ENCODE peak calls at places on chromosomes 11 and 22, in five cellular contexts. T is osteocyte, W is kidney epithelial cell, P is iPS DF 6.9, G is M059J. F is an unnamed sample.

GRCh38 chr22:48090332-48090672 is 1327.9 kb downstream of the TBC1D22A start:
- DNase-seq in T (no peak), W (no peak), P (no peak), G (no peak), F (no peak)

GRCh38 chr11:413120-414081 is 1.4 kb downstream of the SIGIRR start:
- DNase-seq in T (no peak), W (no peak), P (no peak), G (peak), F (no peak)

GRCh38 chr22:30375312-30375849 is 11.8 kb downstream of the RNF215 start:
- DNase-seq in T (no peak), W (no peak), P (no peak), G (no peak), F (no peak)

GRCh38 chr22:23065069-23065451 is 5.3 kb upstream of the GNAZ start:
- DNase-seq in T (peak), W (no peak), P (no peak), G (no peak), F (no peak)

GRCh38 chr11:120184946-120185677 is 25.7 kb upstream of the OAF start:
- DNase-seq in T (no peak), W (no peak), P (no peak), G (peak), F (no peak)

GRCh38 chr11:111796696-111797095 is 30.5 kb upstream of the PPP2R1B start:
- DNase-seq in T (no peak), W (no peak), P (no peak), G (no peak), F (no peak)

GRCh38 chr11:12026331-12027211 is 18.1 kb upstream of the DKK3 start:
- DNase-seq in T (no peak), W (no peak), P (no peak), G (no peak), F (no peak)

GRCh38 chr22:39291501-39291900 is 27.9 kb downstream of the RPL3 start:
- DNase-seq in T (no peak), W (no peak), P (no peak), G (no peak), F (no peak)

GRCh38 chr11:72762641-72763304 is 10.6 kb upstream of the ARAP1 start:
- DNase-seq in T (no peak), W (no peak), P (no peak), G (no peak), F (no peak)

GRCh38 chr11:61037694-61038093 is 64.6 kb upstream of the CD5 start:
- DNase-seq in T (no peak), W (no peak), P (no peak), G (peak), F (no peak)

GRCh38 chr11:120354068-120354467 is 17.9 kb downstream of the ARHGEF12 start:
- DNase-seq in T (no peak), W (no peak), P (no peak), G (peak), F (no peak)

GRCh38 chr11:17171916-17172315 is 35.9 kb downstream of the PIK3C2A start:
- DNase-seq in T (no peak), W (no peak), P (no peak), G (peak), F (no peak)

GRCh38 chr22:48721394-48721666 is 1106.3 kb downstream of the BRD1 start:
- DNase-seq in T (no peak), W (no peak), P (no peak), G (no peak), F (no peak)

GRCh38 chr11:131370090-131370751 is at the start of gene NTM:
- DNase-seq in T (no peak), W (no peak), P (no peak), G (no peak), F (peak)

GRCh38 chr22:49011769-49012598 is 815.7 kb downstream of the BRD1 start:
- DNase-seq in T (peak), W (no peak), P (no peak), G (no peak), F (no peak)

GRCh38 chr22:37905534-37906363 is at the start of gene MICALL1:
- DNase-seq in T (no peak), W (no peak), P (no peak), G (peak), F (peak)

GRCh38 chr22:46377566-46378498 is 42.3 kb downstream of the TRMU start:
- DNase-seq in T (no peak), W (peak), P (no peak), G (peak), F (no peak)

GRCh38 chr11:13276454-13276851 is 1.1 kb upstream of the BMAL1 start:
- DNase-seq in T (no peak), W (no peak), P (no peak), G (no peak), F (no peak)

GRCh38 chr22:41526802-41527799 is 17.2 kb downstream of the POLR3H start:
- DNase-seq in T (no peak), W (no peak), P (no peak), G (peak), F (peak)

GRCh38 chr11:61785837-61786402 is 6.5 kb downstream of the TMEM258 start:
- DNase-seq in T (no peak), W (no peak), P (no peak), G (no peak), F (no peak)

GRCh38 chr11:85196955-85197354 is 430.2 kb downstream of the DLG2 start:
- DNase-seq in T (no peak), W (no peak), P (no peak), G (no peak), F (no peak)

GRCh38 chr11:78573271-78574035 is 1.2 kb downstream of the NARS2 start:
- DNase-seq in T (no peak), W (no peak), P (no peak), G (no peak), F (no peak)

GRCh38 chr11:76159303-76159937 is 46.9 kb downstream of the WNT11 start:
- DNase-seq in T (no peak), W (no peak), P (no peak), G (no peak), F (no peak)

GRCh38 chr11:34749666-34750659 is 129.1 kb downstream of the EHF start:
- DNase-seq in T (no peak), W (peak), P (no peak), G (peak), F (peak)

GRCh38 chr22:46780453-46780852 is 18.0 kb downstream of the TBC1D22A start:
- DNase-seq in T (no peak), W (no peak), P (no peak), G (no peak), F (no peak)

GRCh38 chr11:74583024-74583624 is 9.3 kb upstream of the POLD3 start:
- DNase-seq in T (no peak), W (no peak), P (no peak), G (no peak), F (no peak)

GRCh38 chr11:30481385-30481784 is 104.8 kb downstream of the MPPED2 start:
- DNase-seq in T (no peak), W (no peak), P (no peak), G (no peak), F (no peak)

GRCh38 chr11:8566613-8567210 is 27.3 kb downstream of the STK33 start:
- DNase-seq in T (no peak), W (no peak), P (no peak), G (peak), F (peak)

GRCh38 chr22:40635940-40636379 is 559 bp downstream of the MRTFA start:
- DNase-seq in T (no peak), W (no peak), P (no peak), G (no peak), F (peak)

GRCh38 chr11:107359701-107360100 is 97.9 kb downstream of the CWF19L2 start:
- DNase-seq in T (no peak), W (no peak), P (no peak), G (peak), F (no peak)